ENCODE peak calls at places on chromosomes 5 and 9, in four cellular contexts. V is tibial nerve, T is K562, F is ovary. J is an unnamed sample.

GRCh38 chr5:80010754-80011392 is 19.8 kb upstream of the MTX3 start:
- DNase-seq in T (no peak), F (no peak), V (no peak), J (no peak)

GRCh38 chr5:1479581-1480188 is 34.4 kb upstream of the SLC6A3 start:
- DNase-seq in F (peak; percentile 41), T (peak; percentile 81), V (no peak), J (peak; percentile 85)

GRCh38 chr5:18551716-18552115 is 917.5 kb downstream of the TAF11L14 start:
- DNase-seq in V (no peak), T (no peak), F (no peak), J (no peak)

GRCh38 chr5:91212336-91213092 is 170.6 kb downstream of the ARRDC3 start:
- DNase-seq in T (no peak), F (peak; percentile 15), V (no peak), J (no peak)

GRCh38 chr5:67462150-67462549 is 265.6 kb upstream of the CD180 start:
- DNase-seq in T (no peak), V (no peak), F (no peak), J (no peak)

GRCh38 chr9:114285166-114285867 is 37.6 kb upstream of the ORM1 start:
- DNase-seq in F (peak; percentile 89), V (peak; percentile 1), T (peak; percentile 25), J (peak; percentile 86)

GRCh38 chr9:90432951-90433350 is 209.7 kb downstream of the DIRAS2 start:
- DNase-seq in F (no peak), T (no peak), V (no peak), J (no peak)

GRCh38 chr5:143220748-143221211 is 182.7 kb downstream of the NR3C1 start:
- DNase-seq in T (no peak), F (no peak), V (no peak), J (no peak)

GRCh38 chr9:35333551-35333950 is 156.4 kb upstream of the RUSC2 start:
- DNase-seq in T (no peak), V (no peak), F (no peak), J (no peak)

GRCh38 chr9:91162784-91163440 is 198.8 kb downstream of the AUH start:
- DNase-seq in V (no peak), F (no peak), T (peak; percentile 33), J (peak; percentile 84)

GRCh38 chr5:138666226-138666742 is 86.9 kb upstream of the CTNNA1 start:
- DNase-seq in T (no peak), V (no peak), F (no peak), J (no peak)

GRCh38 chr9:116895956-116896355 is 208.9 kb downstream of the TRIM32 start:
- DNase-seq in T (no peak), V (no peak), F (no peak), J (no peak)

GRCh38 chr9:126166291-126166690 is 160.3 kb upstream of the MVB12B start:
- DNase-seq in T (no peak), F (no peak), V (no peak), J (no peak)

GRCh38 chr5:178416206-178416882 is 173.8 kb downstream of the COL23A1 start:
- DNase-seq in F (no peak), T (no peak), V (no peak), J (peak; percentile 37)

GRCh38 chr5:173826179-173826920 is 61.8 kb upstream of the CPEB4 start:
- DNase-seq in V (no peak), F (no peak), T (no peak), J (no peak)

GRCh38 chr5:1747803-1748085 is 51.9 kb downstream of the MRPL36 start:
- DNase-seq in V (no peak), F (no peak), T (no peak), J (no peak)

GRCh38 chr9:12774861-12775367 is at the start of gene LURAP1L:
- DNase-seq in T (no peak), V (no peak), F (peak; percentile 26), J (peak; percentile 61)

GRCh38 chr5:159616967-159617366 is 286.7 kb upstream of the IL12B start:
- DNase-seq in F (no peak), T (no peak), V (no peak), J (no peak)

GRCh38 chr5:173412566-173412965 is 84.4 kb upstream of the STC2 start:
- DNase-seq in V (no peak), T (no peak), F (no peak), J (no peak)

GRCh38 chr9:69513291-69513690 is 158.9 kb downstream of the APBA1 start:
- DNase-seq in T (no peak), F (no peak), V (no peak), J (no peak)

GRCh38 chr5:307306-307705 is 14.2 kb upstream of the AHRR start:
- DNase-seq in V (no peak), T (no peak), F (no peak), J (no peak)

GRCh38 chr5:126969548-126969947 is 60.8 kb downstream of the MARCHF3 start:
- DNase-seq in T (no peak), V (no peak), F (no peak), J (no peak)

GRCh38 chr5:81776258-81776657 is 25.4 kb upstream of the SSBP2 start:
- DNase-seq in F (no peak), T (no peak), V (no peak), J (no peak)

GRCh38 chr5:43602818-43603534 is at the start of gene NNT:
- DNase-seq in V (peak; percentile 56), T (peak; percentile 87), F (peak; percentile 75), J (peak; percentile 97)
- TF ChIP-seq POLR2A in V (no peak), T (peak; percentile 64), F (no peak), J (peak; percentile 50)

DNA sequence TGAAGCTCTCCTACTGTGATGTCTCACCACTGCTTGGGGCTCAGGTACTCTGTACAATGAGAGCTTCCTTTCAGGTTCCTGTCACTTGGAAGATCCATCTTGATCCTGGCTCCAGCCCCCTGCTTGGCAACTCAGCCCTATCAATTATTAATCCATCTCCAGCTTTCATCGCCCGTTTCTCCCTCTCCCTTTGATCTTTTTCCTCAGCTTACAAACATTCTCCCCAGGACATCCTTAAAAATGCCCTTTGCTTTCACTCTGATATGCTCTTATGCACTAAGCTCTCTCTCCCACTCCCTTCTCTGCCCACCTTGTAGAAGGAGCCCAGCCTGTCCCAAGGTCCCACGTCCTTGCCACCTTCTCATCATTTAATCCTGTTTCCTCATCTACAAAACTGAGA is 109.0 kb downstream of the FRMD3 start:
- DNase-seq in V (no peak), T (no peak), F (no peak), J (no peak)
- TF ChIP-seq EP300 in V (no peak), T (no peak), F (no peak), J (no peak)

GRCh38 chr5:5483350-5483749 is 60.9 kb downstream of the ICE1 start:
- DNase-seq in T (no peak), F (no peak), V (no peak), J (no peak)
- TF ChIP-seq POLR2A in T (no peak), F (no peak), V (no peak), J (no peak)

DNA sequence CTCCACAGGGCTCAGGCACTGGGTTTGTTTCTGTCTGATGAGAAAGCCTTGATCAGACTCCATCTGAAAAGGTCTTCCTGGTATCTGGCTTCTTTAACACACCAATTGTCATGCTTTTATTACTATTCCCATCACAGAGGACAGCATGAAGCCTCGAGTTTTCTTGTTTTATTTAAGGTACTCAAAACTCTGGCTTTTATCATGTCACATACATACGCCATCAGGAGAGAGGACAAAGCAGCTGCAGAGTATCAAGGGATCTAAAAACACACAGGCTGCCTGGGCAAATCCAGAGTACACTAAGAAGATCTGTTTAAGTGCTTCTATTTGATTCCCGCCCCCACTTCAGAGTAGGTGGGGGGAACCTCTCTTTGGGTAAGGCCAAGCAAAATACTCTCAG is 277.2 kb downstream of the SPOCK1 start:
- DNase-seq in F (no peak), V (no peak), T (no peak), J (no peak)
- TF ChIP-seq EP300 in F (no peak), V (no peak), T (no peak), J (no peak)